ENCODE peak calls at places on chromosomes 6 and 20, in six cellular contexts. X is CD8-positive, alpha-beta T cell; Y is anterior cingulate cortex; W is left colon; O is A172; M is astrocyte of the spinal cord. H is an unnamed sample.

GRCh38 chr20:32626407-32626806 is 41.3 kb upstream of the NOL4L start:
- DNase-seq in X (no peak), Y (no peak), W (no peak), O (no peak), M (no peak), H (no peak)

GRCh38 chr6:22551280-22551679 is 18.1 kb upstream of the HDGFL1 start:
- DNase-seq in X (no peak), Y (no peak), W (no peak), O (no peak), M (peak), H (no peak)

GRCh38 chr6:166470029-166470862 is 87.5 kb upstream of the MPC1 start:
- DNase-seq in X (no peak), Y (no peak), W (no peak), O (no peak), M (no peak), H (no peak)

GRCh38 chr6:113450061-113450465 is 407.1 kb upstream of the MARCKS start:
- DNase-seq in X (no peak), Y (no peak), W (no peak), O (no peak), M (no peak), H (no peak)

GRCh38 chr20:14525439-14525838 is 188.0 kb upstream of the FLRT3 start:
- DNase-seq in X (no peak), Y (no peak), W (no peak), O (no peak), M (no peak), H (no peak)

GRCh38 chr6:166786704-166787293 is 159.7 kb upstream of the RPS6KA2 start:
- DNase-seq in X (peak), Y (no peak), W (no peak), O (peak), M (peak), H (peak)

GRCh38 chr6:105251689-105252088 is 71.9 kb upstream of the POPDC3 start:
- DNase-seq in X (no peak), Y (no peak), W (no peak), O (no peak), M (no peak), H (no peak)

GRCh38 chr20:45067558-45067957 is 33.4 kb downstream of the KCNS1 start:
- DNase-seq in X (no peak), Y (no peak), W (no peak), O (peak), M (no peak), H (no peak)

GRCh38 chr6:7410801-7411200 is 21.2 kb downstream of the RIOK1 start:
- DNase-seq in X (no peak), Y (no peak), W (no peak), O (no peak), M (no peak), H (no peak)

GRCh38 chr6:83114164-83114563 is 46.7 kb downstream of the DOP1A start:
- DNase-seq in X (no peak), Y (no peak), W (no peak), O (no peak), M (no peak), H (no peak)

GRCh38 chr6:166619912-166620311 is 7.1 kb downstream of the RPS6KA2 start:
- DNase-seq in X (no peak), Y (no peak), W (no peak), O (peak), M (peak), H (peak)

GRCh38 chr6:5525209-5525608 is 263.9 kb downstream of the FARS2 start:
- DNase-seq in X (no peak), Y (no peak), W (no peak), O (no peak), M (no peak), H (peak)

GRCh38 chr20:12201289-12201991 is 283.7 kb downstream of the BTBD3 start:
- DNase-seq in X (no peak), Y (no peak), W (no peak), O (peak), M (peak), H (peak)

GRCh38 chr6:27617046-27617687 is 144.3 kb upstream of the ZNF184 start:
- DNase-seq in X (no peak), Y (no peak), W (no peak), O (peak), M (peak), H (no peak)

GRCh38 chr6:75922226-75922625 is 150.2 kb downstream of the IMPG1 start:
- DNase-seq in X (no peak), Y (no peak), W (no peak), O (peak), M (peak), H (peak)

GRCh38 chr6:105769987-105770386 is 316.1 kb upstream of the PRDM1 start:
- DNase-seq in X (no peak), Y (no peak), W (no peak), O (peak), M (no peak), H (no peak)

GRCh38 chr6:111534366-111534765 is 51.3 kb upstream of the REV3L start:
- DNase-seq in X (no peak), Y (peak), W (peak), O (peak), M (peak), H (peak)

GRCh38 chr6:169069361-169069760 is 184.3 kb downstream of the THBS2 start:
- DNase-seq in X (no peak), Y (no peak), W (no peak), O (no peak), M (no peak), H (no peak)

GRCh38 chr20:371755-372542 is 8.6 kb upstream of the TRIB3 start:
- DNase-seq in X (no peak), Y (no peak), W (peak), O (peak), M (peak), H (peak)

GRCh38 chr6:91082311-91082803 is 495.5 kb upstream of the MAP3K7 start:
- DNase-seq in X (no peak), Y (no peak), W (no peak), O (peak), M (peak), H (no peak)

GRCh38 chr20:63694596-63695418 is 1.6 kb upstream of the TNFRSF6B start:
- DNase-seq in X (no peak), Y (no peak), W (no peak), O (no peak), M (no peak), H (no peak)

GRCh38 chr6:39153766-39154397 is 38.9 kb upstream of the SAYSD1 start:
- DNase-seq in X (no peak), Y (no peak), W (no peak), O (no peak), M (no peak), H (no peak)

GRCh38 chr20:52637201-52637600 is 335.0 kb upstream of the TSHZ2 start:
- DNase-seq in X (no peak), Y (no peak), W (no peak), O (no peak), M (no peak), H (no peak)

H was measured in HFF-Myc.